ENCODE peak calls at places on chromosomes 3 and 15, in six cellular contexts. T, E, Z, M, A and Q are unnamed samples.

GRCh38 chr3:146679191-146679590 is 74.0 kb upstream of the PLSCR5 start:
- DNase-seq in E (no peak), M (no peak), Z (no peak), A (no peak), T (no peak), Q (no peak)

GRCh38 chr3:11498646-11499045 is 145.1 kb downstream of the VGLL4 start:
- DNase-seq in Z (peak; percentile 53), E (no peak), A (no peak), M (peak; percentile 30), T (peak; percentile 64), Q (peak; percentile 16)

GRCh38 chr3:127275287-127275781 is 12.5 kb downstream of the PRR20G start:
- DNase-seq in A (no peak), Z (no peak), T (no peak), M (no peak), E (no peak), Q (peak; percentile 37)

GRCh38 chr15:83379574-83379973 is 67.6 kb upstream of the SH3GL3 start:
- DNase-seq in E (no peak), A (no peak), Z (no peak), T (no peak), M (peak; percentile 70), Q (no peak)

GRCh38 chr3:142279965-142280590 is 54.7 kb upstream of the GK5 start:
- DNase-seq in T (no peak), A (peak; percentile 42), M (peak; percentile 80), E (no peak), Z (peak; percentile 37), Q (peak; percentile 87)

GRCh38 chr3:171824824-171825221 is 14.5 kb upstream of the PLD1 start:
- DNase-seq in T (no peak), M (peak; percentile 63), A (no peak), E (no peak), Z (no peak), Q (no peak)

GRCh38 chr15:95025924-95026728 is 794.8 kb downstream of the MCTP2 start:
- DNase-seq in M (peak; percentile 32), T (no peak), Z (no peak), E (peak; percentile 33), A (peak; percentile 37), Q (peak; percentile 73)

GRCh38 chr3:50525987-50526386 is 22.6 kb upstream of the CACNA2D2 start:
- DNase-seq in A (no peak), M (peak; percentile 19), Z (peak; percentile 79), E (no peak), T (peak; percentile 64), Q (peak; percentile 62)

GRCh38 chr15:70195808-70196304 is 98.1 kb upstream of the TLE3 start:
- DNase-seq in M (peak; percentile 20), E (peak; percentile 76), A (peak; percentile 88), Z (peak; percentile 73), T (peak; percentile 95), Q (peak; percentile 80)

GRCh38 chr3:68876112-68876713 is 56.1 kb downstream of the TAFA4 start:
- DNase-seq in E (peak; percentile 39), A (peak; percentile 13), T (no peak), Z (no peak), M (peak; percentile 66), Q (peak; percentile 52)

GRCh38 chr3:193240850-193241706 is at the start of gene PLAAT1:
- DNase-seq in A (peak; percentile 35), M (peak; percentile 17), T (peak; percentile 90), Z (peak; percentile 55), E (no peak), Q (peak; percentile 62)

GRCh38 chr3:66478923-66479322 is 21.9 kb downstream of the LRIG1 start:
- DNase-seq in T (no peak), M (no peak), A (no peak), E (no peak), Z (no peak), Q (no peak)

GRCh38 chr3:66476852-66477381 is 23.9 kb downstream of the LRIG1 start:
- DNase-seq in M (no peak), A (no peak), T (no peak), Z (no peak), E (no peak), Q (no peak)

GRCh38 chr3:66475386-66476020 is 25.3 kb downstream of the LRIG1 start:
- DNase-seq in A (no peak), E (no peak), M (no peak), T (no peak), Z (no peak), Q (no peak)

GRCh38 chr3:66479532-66479947 is 21.3 kb downstream of the LRIG1 start:
- DNase-seq in T (no peak), Z (no peak), E (no peak), A (no peak), M (no peak), Q (no peak)

GRCh38 chr3:66477846-66478245 is 23.0 kb downstream of the LRIG1 start:
- DNase-seq in T (no peak), A (no peak), M (no peak), E (no peak), Z (no peak), Q (no peak)
- H3K27ac ChIP-seq in T (no peak overlapping the region), A (no peak overlapping the region), M (no peak overlapping the region), E (no peak overlapping the region), Z (no peak overlapping the region), Q (no peak overlapping the region)

DNA sequence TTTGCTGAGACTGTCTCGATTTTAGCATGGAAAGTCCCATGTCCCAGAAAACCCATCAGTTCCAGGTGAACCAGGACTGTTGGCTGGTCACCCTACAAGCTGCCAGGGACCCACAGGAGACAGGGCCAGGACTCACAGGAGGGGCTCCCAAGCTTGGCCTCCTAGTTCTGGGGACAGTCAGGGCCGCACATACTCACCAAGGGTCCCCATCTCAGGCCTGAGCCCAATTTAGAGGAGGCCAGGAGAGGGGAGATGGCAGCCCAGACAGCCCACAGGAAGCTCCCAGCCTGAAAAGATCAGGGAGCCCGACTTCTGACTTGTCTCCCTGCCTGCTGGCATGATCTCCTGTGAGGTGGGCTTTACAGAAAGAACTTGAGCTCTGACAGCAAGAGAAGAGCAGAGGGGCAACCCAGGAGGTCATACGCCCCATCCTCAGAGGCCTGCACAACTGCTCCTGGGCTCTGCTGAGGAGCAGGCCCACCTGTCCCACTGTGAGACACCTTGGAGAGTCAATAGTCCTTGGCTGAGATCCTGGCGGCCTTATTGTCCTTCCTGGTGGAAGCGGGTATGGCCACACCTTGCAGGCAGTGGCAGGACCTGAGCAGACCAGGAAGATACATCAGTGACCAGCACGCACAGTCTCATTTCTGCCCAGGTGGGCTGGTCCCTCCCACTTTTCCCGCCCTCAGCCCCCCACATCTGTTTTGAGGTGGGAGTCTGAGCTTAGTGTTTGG is 2.5 kb upstream of the ISLR start:
- DNase-seq in Z (no peak), M (no peak), E (no peak), A (no peak), T (no peak), Q (no peak)
- H3K27ac ChIP-seq in Z (no peak overlapping the region), M (peak overlapping the region; percentile 57), E (no peak overlapping the region), A (peak overlapping the region; percentile 97), T (no peak overlapping the region), Q (no peak overlapping the region)

DNA sequence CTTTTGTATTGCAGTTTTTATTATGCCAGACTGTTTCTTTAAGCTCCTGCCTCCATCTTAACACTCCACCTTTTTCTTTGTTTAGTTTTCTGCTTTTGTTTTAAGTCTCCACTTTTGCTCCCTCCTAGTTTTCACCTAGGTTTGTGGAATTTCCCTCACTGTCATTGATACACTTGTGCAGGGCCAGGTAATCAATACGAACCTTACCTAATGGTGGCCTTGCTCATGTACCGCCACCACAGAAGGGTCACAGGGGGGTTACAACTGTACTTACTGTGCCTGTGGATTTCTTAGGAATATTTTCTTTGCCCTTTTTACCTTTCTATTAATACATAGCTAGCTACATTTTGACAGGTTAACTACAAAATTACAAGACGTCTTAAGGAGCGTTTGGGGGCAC is 43.4 kb upstream of the TPM1 start:
- DNase-seq in A (no peak), E (no peak), M (no peak), Z (no peak), T (no peak), Q (no peak)
- H3K27ac ChIP-seq in A (no peak overlapping the region), E (no peak overlapping the region), M (peak overlapping the region; percentile 37), Z (no peak overlapping the region), T (no peak overlapping the region), Q (peak overlapping the region; percentile 93)

GRCh38 chr15:88990185-88990679 is 77.1 kb upstream of the MFGE8 start:
- DNase-seq in E (no peak), A (no peak), Z (no peak), M (peak; percentile 62), T (no peak), Q (peak; percentile 86)
- H3K27ac ChIP-seq in E (peak overlapping the region; percentile 82), A (no peak overlapping the region), Z (no peak overlapping the region), M (peak overlapping the region; percentile 87), T (no peak overlapping the region), Q (peak overlapping the region; percentile 92)

DNA sequence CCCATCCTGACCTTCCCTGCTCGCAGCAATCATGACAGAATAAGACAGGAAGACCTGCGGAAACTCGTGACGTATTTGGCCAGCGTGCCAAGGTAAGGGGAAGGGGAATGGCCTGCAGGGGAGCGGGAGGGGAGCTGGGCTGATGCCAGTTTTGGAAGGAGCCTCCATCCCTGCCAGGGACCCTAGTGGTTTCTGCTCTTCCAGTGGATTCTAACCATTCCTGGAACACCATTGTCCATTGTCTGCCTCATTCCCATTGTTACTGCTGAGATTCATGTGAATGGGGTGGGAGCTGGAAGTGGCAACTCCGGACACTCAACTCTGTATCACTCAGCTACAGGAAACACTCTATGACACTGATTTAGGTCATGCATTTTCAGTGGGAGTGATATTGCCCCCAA is 242.9 kb upstream of the ROPN1 start:
- DNase-seq in M (no peak), E (no peak), T (peak; percentile 58), Z (no peak), A (peak; percentile 38), Q (no peak)
- H3K27ac ChIP-seq in M (no peak overlapping the region), E (no peak overlapping the region), T (no peak overlapping the region), Z (no peak overlapping the region), A (no peak overlapping the region), Q (no peak overlapping the region)

DNA sequence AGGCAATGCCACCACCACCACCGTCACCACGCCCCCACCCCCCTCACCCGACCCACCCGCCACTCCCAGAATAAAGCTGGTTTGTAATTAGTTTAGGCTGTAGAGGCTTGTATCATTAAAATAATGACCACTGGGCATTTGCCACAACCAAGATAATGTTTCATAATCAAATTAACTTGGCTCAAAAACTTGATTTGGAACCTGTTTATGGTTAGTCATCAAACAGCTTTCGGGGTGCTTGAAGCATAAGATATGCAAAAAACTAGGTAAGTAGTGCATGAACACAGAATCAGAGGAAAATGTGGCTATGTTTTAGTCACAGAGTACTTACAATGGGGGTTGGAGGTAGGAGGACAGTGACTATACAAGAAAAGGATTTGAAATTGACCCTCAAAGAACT is 115.1 kb downstream of the FHIT start:
- DNase-seq in A (no peak), E (no peak), Z (no peak), T (no peak), M (no peak), Q (no peak)
- H3K27ac ChIP-seq in A (no peak overlapping the region), E (no peak overlapping the region), Z (no peak overlapping the region), T (no peak overlapping the region), M (no peak overlapping the region), Q (no peak overlapping the region)